ENCODE peak calls at places on chromosomes 13 and 19, in eight cellular contexts. K is hepatocyte, W is foreskin fibroblast, U is NCI-H2081, F is NCI-H1105, N is M059J, B is cardiac fibroblast, X is posterior cingulate gyrus. C is an unnamed sample.

GRCh38 chr13:25905411-25906010 is 146.3 kb downstream of the SHISA2 start:
- DNase-seq in K (peak), W (no peak), U (no peak), F (no peak), N (peak), B (no peak), X (no peak), C (no peak)

GRCh38 chr13:55190996-55191395 is 1949.7 kb upstream of the PRR20A start:
- DNase-seq in K (no peak), W (no peak), U (no peak), F (no peak), N (no peak), B (no peak), X (no peak), C (no peak)

GRCh38 chr19:4362871-4363545 is 19.6 kb downstream of the MPND start:
- DNase-seq in K (no peak), W (no peak), U (no peak), F (no peak), N (peak), B (no peak), X (no peak), C (no peak)

GRCh38 chr13:106498158-106498557 is 37.3 kb downstream of the EFNB2 start:
- DNase-seq in K (no peak), W (no peak), U (no peak), F (no peak), N (no peak), B (no peak), X (no peak), C (no peak)

GRCh38 chr13:76016799-76017198 is 380.7 kb downstream of the LMO7 start:
- DNase-seq in K (peak), W (no peak), U (no peak), F (no peak), N (peak), B (peak), X (peak), C (no peak)

GRCh38 chr19:15454371-15454800 is 4.6 kb upstream of the WIZ start:
- DNase-seq in K (no peak), W (no peak), U (no peak), F (no peak), N (no peak), B (no peak), X (no peak), C (no peak)

GRCh38 chr13:77563110-77563509 is 27.6 kb downstream of the SCEL start:
- DNase-seq in K (peak), W (peak), U (no peak), F (no peak), N (no peak), B (peak), X (no peak), C (no peak)

GRCh38 chr13:47426126-47426849 is 529.4 kb upstream of the HTR2A start:
- DNase-seq in K (no peak), W (peak), U (no peak), F (no peak), N (peak), B (peak), X (no peak), C (no peak)

GRCh38 chr13:53138369-53139036 is 109.9 kb downstream of the OLFM4 start:
- DNase-seq in K (peak), W (no peak), U (no peak), F (no peak), N (no peak), B (peak), X (no peak), C (peak)

GRCh38 chr19:15369594-15369891 is 10.0 kb downstream of the AKAP8 start:
- DNase-seq in K (no peak), W (no peak), U (no peak), F (no peak), N (no peak), B (no peak), X (no peak), C (no peak)

GRCh38 chr19:45863335-45863839 is 440 bp upstream of the SYMPK start:
- DNase-seq in K (no peak), W (no peak), U (no peak), F (no peak), N (no peak), B (no peak), X (no peak), C (no peak)

GRCh38 chr19:45251452-45252354 is 632 bp downstream of the MARK4 start:
- DNase-seq in K (peak), W (no peak), U (no peak), F (no peak), N (no peak), B (no peak), X (no peak), C (no peak)

GRCh38 chr19:55693336-55693974 is 18.4 kb downstream of the EPN1 start:
- DNase-seq in K (no peak), W (no peak), U (no peak), F (no peak), N (no peak), B (no peak), X (no peak), C (no peak)

GRCh38 chr19:44988896-44989563 is 12.2 kb upstream of the RELB start:
- DNase-seq in K (peak), W (peak), U (peak), F (peak), N (peak), B (peak), X (peak), C (peak)

GRCh38 chr13:113647351-113648217 is 10.4 kb downstream of the ATP4B start:
- DNase-seq in K (peak), W (peak), U (peak), F (peak), N (peak), B (peak), X (peak), C (no peak)

GRCh38 chr13:62997038-62997619 is 1581.5 kb upstream of the PCDH20 start:
- DNase-seq in K (no peak), W (no peak), U (no peak), F (no peak), N (peak), B (no peak), X (no peak), C (no peak)

GRCh38 chr13:27708325-27708724 is 84.0 kb upstream of the GSX1 start:
- DNase-seq in K (no peak), W (no peak), U (no peak), F (no peak), N (peak), B (no peak), X (no peak), C (no peak)

GRCh38 chr13:20069956-20070355 is 90.9 kb downstream of the GJA3 start:
- DNase-seq in K (no peak), W (no peak), U (no peak), F (no peak), N (no peak), B (no peak), X (no peak), C (no peak)

GRCh38 chr19:38329651-38330050 is 6.0 kb upstream of the CATSPERG start:
- DNase-seq in K (no peak), W (no peak), U (no peak), F (no peak), N (no peak), B (no peak), X (no peak), C (no peak)

GRCh38 chr13:95880346-95880745 is 172.9 kb downstream of the UGGT2 start:
- DNase-seq in K (no peak), W (no peak), U (no peak), F (no peak), N (peak), B (no peak), X (no peak), C (no peak)

GRCh38 chr13:45564108-45564507 is 51.4 kb downstream of the ERICH6B start:
- DNase-seq in K (peak), W (peak), U (no peak), F (no peak), N (peak), B (peak), X (no peak), C (no peak)

GRCh38 chr13:41942462-41943094 is 18.3 kb downstream of the VWA8 start:
- DNase-seq in K (peak), W (peak), U (no peak), F (no peak), N (peak), B (peak), X (no peak), C (peak)

GRCh38 chr19:10292206-10292788 is 2.5 kb downstream of the ICAM5 start:
- DNase-seq in K (peak), W (peak), U (peak), F (no peak), N (peak), B (peak), X (no peak), C (peak)

GRCh38 chr13:27472441-27472840 is 22.1 kb upstream of the MTIF3 start:
- DNase-seq in K (no peak), W (no peak), U (no peak), F (no peak), N (no peak), B (no peak), X (no peak), C (no peak)

GRCh38 chr13:107641574-107641973 is 573.8 kb downstream of the LIG4 start:
- DNase-seq in K (no peak), W (no peak), U (no peak), F (no peak), N (no peak), B (no peak), X (no peak), C (no peak)

GRCh38 chr13:46885018-46885417 is 11.8 kb downstream of the HTR2A start:
- DNase-seq in K (no peak), W (no peak), U (no peak), F (no peak), N (peak), B (peak), X (no peak), C (no peak)

GRCh38 chr19:10009269-10009665 is 1.0 kb downstream of the COL5A3 start:
- DNase-seq in K (peak), W (peak), U (no peak), F (no peak), N (no peak), B (peak), X (peak), C (no peak)

GRCh38 chr19:18613589-18614234 is 1.0 kb downstream of the TMEM59L start:
- DNase-seq in K (no peak), W (no peak), U (no peak), F (no peak), N (no peak), B (no peak), X (no peak), C (no peak)

GRCh38 chr19:17790059-17790780 is 4.7 kb upstream of the B3GNT3 start:
- DNase-seq in K (no peak), W (no peak), U (no peak), F (no peak), N (peak), B (no peak), X (no peak), C (no peak)

GRCh38 chr13:60612593-60612992 is 215.6 kb downstream of the TDRD3 start:
- DNase-seq in K (peak), W (no peak), U (no peak), F (no peak), N (no peak), B (peak), X (no peak), C (no peak)

GRCh38 chr13:40476175-40476958 is 190.1 kb downstream of the FOXO1 start:
- DNase-seq in K (no peak), W (peak), U (no peak), F (no peak), N (peak), B (peak), X (no peak), C (no peak)

GRCh38 chr13:29758591-29759114 is 91.8 kb downstream of the UBL3 start:
- DNase-seq in K (no peak), W (peak), U (no peak), F (no peak), N (peak), B (peak), X (no peak), C (no peak)

GRCh38 chr13:111927181-111927540 is 139.8 kb upstream of the SOX1 start:
- DNase-seq in K (no peak), W (no peak), U (no peak), F (no peak), N (no peak), B (no peak), X (no peak), C (no peak)

C was measured in NCI-H2227 treated with DMSO at 0.1 percent for 48 hours.